ENCODE peak calls at places on chromosome 12, in five cellular contexts. Q, M, N, U and E are unnamed samples.

GRCh38 chr12:14995583-14996425 is 23.0 kb downstream of the PDE6H start:
- DNase-seq in U (peak), Q (peak), N (no peak), M (peak), E (peak)

GRCh38 chr12:49542592-49543160 is 3.8 kb downstream of the KCNH3 start:
- DNase-seq in Q (no peak), N (no peak), M (no peak), U (no peak), E (no peak)

GRCh38 chr12:48156648-48157015 is 683 bp downstream of the ASB8 start:
- DNase-seq in M (no peak), U (no peak), N (no peak), Q (no peak), E (no peak)

GRCh38 chr12:31325524-31325875 is 450 bp downstream of the SINHCAF start:
- DNase-seq in U (no peak), M (no peak), Q (no peak), N (peak), E (no peak)

GRCh38 chr12:91171475-91171874 is 11.1 kb downstream of the DCN start:
- DNase-seq in N (no peak), Q (no peak), M (no peak), U (no peak), E (no peak)

GRCh38 chr12:127811988-127812387 is 455.0 kb upstream of the TMEM132C start:
- DNase-seq in M (no peak), Q (no peak), N (no peak), U (peak), E (peak)

GRCh38 chr12:112087851-112088250 is 20.7 kb downstream of the NAA25 start:
- DNase-seq in U (no peak), M (no peak), Q (no peak), N (no peak), E (no peak)

GRCh38 chr12:43069768-43070221 is 480.2 kb upstream of the PRICKLE1 start:
- DNase-seq in U (no peak), N (no peak), Q (no peak), M (no peak), E (peak)

GRCh38 chr12:122473543-122474323 is 27.0 kb downstream of the ZCCHC8 start:
- DNase-seq in U (no peak), N (peak), Q (peak), M (no peak), E (no peak)

GRCh38 chr12:2652401-2653081 is 142.2 kb upstream of the FKBP4 start:
- DNase-seq in M (no peak), Q (no peak), U (no peak), N (no peak), E (no peak)

GRCh38 chr12:127664901-127665300 is 602.1 kb upstream of the TMEM132C start:
- DNase-seq in N (no peak), Q (no peak), M (no peak), U (no peak), E (peak)

GRCh38 chr12:77925536-77926108 is 94.9 kb downstream of the NAV3 start:
- DNase-seq in N (no peak), U (peak), Q (peak), M (peak), E (peak)

GRCh38 chr12:22499445-22499844 is 44.9 kb downstream of the C2CD5 start:
- DNase-seq in N (no peak), Q (no peak), U (no peak), M (no peak), E (no peak)

GRCh38 chr12:65279387-65280112 is 1.1 kb downstream of the MSRB3 start:
- DNase-seq in Q (no peak), N (no peak), M (peak), U (no peak), E (peak)

GRCh38 chr12:6280672-6281071 is 29.8 kb upstream of the PLEKHG6 start:
- DNase-seq in Q (no peak), N (no peak), U (no peak), M (no peak), E (no peak)

GRCh38 chr12:85422766-85423165 is 142.7 kb downstream of the ALX1 start:
- DNase-seq in Q (no peak), U (no peak), N (no peak), M (no peak), E (no peak)

GRCh38 chr12:126390969-126391566 is 1325.8 kb downstream of the AACS start:
- DNase-seq in N (no peak), U (no peak), Q (no peak), M (no peak), E (peak)

GRCh38 chr12:52662093-52663006 is 10.3 kb upstream of the KRT2 start:
- DNase-seq in M (no peak), Q (no peak), N (no peak), U (no peak), E (no peak)